ENCODE peak calls at places on chromosomes 5 and 9, in ten cellular contexts. Q is CD8-positive, alpha-beta T cell; S is body of pancreas; B is tibial artery; H is AG09309; D is fibroblast of lung; O is PC-9; J is uterus; M is natural killer cell; E is cardiac fibroblast. X is an unnamed sample.

GRCh38 chr5:138844812-138845513 is 30.2 kb downstream of the LRRTM2 start:
- DNase-seq in Q (no peak), S (no peak), B (no peak), H (peak), D (peak), O (no peak), J (no peak), M (no peak), E (peak), X (no peak)

GRCh38 chr5:123099514-123100151 is 10.6 kb downstream of the PRDM6 start:
- DNase-seq in Q (no peak), S (no peak), B (no peak), H (no peak), D (peak), O (no peak), J (no peak), M (no peak), E (no peak), X (no peak)

GRCh38 chr5:163789870-163790269 is 284.5 kb downstream of the MAT2B start:
- DNase-seq in Q (no peak), S (no peak), B (no peak), H (no peak), D (peak), O (no peak), J (no peak), M (no peak), E (no peak), X (no peak)

GRCh38 chr9:71353723-71354122 is 232.3 kb upstream of the TRPM3 start:
- DNase-seq in Q (no peak), S (no peak), B (no peak), H (peak), D (peak), O (no peak), J (no peak), M (no peak), E (no peak), X (no peak)

GRCh38 chr9:89080193-89080592 is 88.9 kb downstream of the S1PR3 start:
- DNase-seq in Q (no peak), S (no peak), B (peak), H (no peak), D (no peak), O (no peak), J (peak), M (no peak), E (peak), X (no peak)

GRCh38 chr5:141490271-141490670 is 1.4 kb downstream of the PCDHGC5 start:
- DNase-seq in Q (no peak), S (no peak), B (no peak), H (no peak), D (no peak), O (no peak), J (no peak), M (no peak), E (no peak), X (no peak)

GRCh38 chr5:95949810-95950209 is 11.8 kb downstream of the ELL2 start:
- DNase-seq in Q (no peak), S (no peak), B (no peak), H (no peak), D (no peak), O (no peak), J (no peak), M (no peak), E (no peak), X (no peak)

GRCh38 chr5:76514254-76514653 is 108.9 kb downstream of the F2RL2 start:
- DNase-seq in Q (no peak), S (no peak), B (no peak), H (no peak), D (no peak), O (no peak), J (no peak), M (no peak), E (no peak), X (no peak)

GRCh38 chr5:159913481-159913880 is 2.8 kb upstream of the ADRA1B start:
- DNase-seq in Q (no peak), S (no peak), B (no peak), H (no peak), D (no peak), O (no peak), J (no peak), M (no peak), E (peak), X (no peak)

GRCh38 chr5:51821697-51822096 is 438.4 kb downstream of the ISL1 start:
- DNase-seq in Q (no peak), S (no peak), B (no peak), H (no peak), D (no peak), O (no peak), J (no peak), M (no peak), E (no peak), X (no peak)

GRCh38 chr9:89277454-89277853 is 33.5 kb upstream of the CKS2 start:
- DNase-seq in Q (no peak), S (no peak), B (no peak), H (no peak), D (peak), O (no peak), J (no peak), M (no peak), E (peak), X (no peak)

GRCh38 chr5:81350507-81350906 is 43.4 kb downstream of the ACOT12 start:
- DNase-seq in Q (no peak), S (no peak), B (no peak), H (no peak), D (no peak), O (no peak), J (no peak), M (no peak), E (no peak), X (no peak)

GRCh38 chr9:15572200-15572599 is 19.4 kb downstream of the CCDC171 start:
- DNase-seq in Q (no peak), S (no peak), B (no peak), H (no peak), D (peak), O (no peak), J (no peak), M (no peak), E (no peak), X (no peak)

GRCh38 chr9:4012446-4012845 is 287.4 kb downstream of the GLIS3 start:
- DNase-seq in Q (no peak), S (no peak), B (no peak), H (no peak), D (peak), O (no peak), J (no peak), M (no peak), E (no peak), X (no peak)

GRCh38 chr9:132849168-132849831 is 28.8 kb downstream of the AK8 start:
- DNase-seq in Q (no peak), S (no peak), B (no peak), H (no peak), D (no peak), O (no peak), J (no peak), M (no peak), E (peak), X (peak)

GRCh38 chr9:7164440-7165349 is 406.9 kb downstream of the KDM4C start:
- DNase-seq in Q (no peak), S (no peak), B (no peak), H (no peak), D (no peak), O (no peak), J (no peak), M (no peak), E (no peak), X (no peak)

GRCh38 chr5:142506046-142506445 is 179.8 kb downstream of the FGF1 start:
- DNase-seq in Q (no peak), S (no peak), B (no peak), H (no peak), D (peak), O (peak), J (no peak), M (no peak), E (no peak), X (no peak)

GRCh38 chr9:138023394-138024124 is 146.0 kb downstream of the CACNA1B start:
- DNase-seq in Q (no peak), S (no peak), B (peak), H (no peak), D (no peak), O (no peak), J (no peak), M (no peak), E (no peak), X (no peak)

GRCh38 chr9:138020795-138021182 is 143.2 kb downstream of the CACNA1B start:
- DNase-seq in Q (no peak), S (no peak), B (no peak), H (no peak), D (no peak), O (no peak), J (no peak), M (no peak), E (no peak), X (peak)

GRCh38 chr9:138022756-138023393 is 145.3 kb downstream of the CACNA1B start:
- DNase-seq in Q (no peak), S (no peak), B (peak), H (no peak), D (no peak), O (no peak), J (no peak), M (no peak), E (no peak), X (peak)

GRCh38 chr9:138021251-138022056 is 143.9 kb downstream of the CACNA1B start:
- DNase-seq in Q (no peak), S (no peak), B (no peak), H (no peak), D (no peak), O (no peak), J (no peak), M (no peak), E (no peak), X (peak)

GRCh38 chr9:138022121-138022741 is 144.6 kb downstream of the CACNA1B start:
- DNase-seq in Q (no peak), S (peak), B (no peak), H (no peak), D (no peak), O (no peak), J (no peak), M (peak), E (no peak), X (no peak)
- TF ChIP-seq CTCF in Q (no peak), S (peak), B (no peak), H (no peak), D (no peak), O (peak), J (no peak), M (no peak), E (peak), X (peak)

GRCh38 chr5:131413605-131414559 is 150.0 kb downstream of the CDC42SE2 start:
- DNase-seq in Q (no peak), S (no peak), B (no peak), H (no peak), D (no peak), O (no peak), J (no peak), M (no peak), E (no peak), X (no peak)

GRCh38 chr5:131418846-131419245 is 155.0 kb downstream of the CDC42SE2 start:
- DNase-seq in Q (no peak), S (no peak), B (no peak), H (no peak), D (no peak), O (no peak), J (no peak), M (no peak), E (no peak), X (no peak)

GRCh38 chr5:131416729-131417128 is 152.9 kb downstream of the CDC42SE2 start:
- DNase-seq in Q (no peak), S (no peak), B (no peak), H (no peak), D (no peak), O (no peak), J (no peak), M (no peak), E (no peak), X (no peak)

GRCh38 chr5:131419877-131420276 is 156.0 kb downstream of the CDC42SE2 start:
- DNase-seq in Q (no peak), S (no peak), B (no peak), H (no peak), D (no peak), O (no peak), J (no peak), M (no peak), E (no peak), X (no peak)

DNA sequence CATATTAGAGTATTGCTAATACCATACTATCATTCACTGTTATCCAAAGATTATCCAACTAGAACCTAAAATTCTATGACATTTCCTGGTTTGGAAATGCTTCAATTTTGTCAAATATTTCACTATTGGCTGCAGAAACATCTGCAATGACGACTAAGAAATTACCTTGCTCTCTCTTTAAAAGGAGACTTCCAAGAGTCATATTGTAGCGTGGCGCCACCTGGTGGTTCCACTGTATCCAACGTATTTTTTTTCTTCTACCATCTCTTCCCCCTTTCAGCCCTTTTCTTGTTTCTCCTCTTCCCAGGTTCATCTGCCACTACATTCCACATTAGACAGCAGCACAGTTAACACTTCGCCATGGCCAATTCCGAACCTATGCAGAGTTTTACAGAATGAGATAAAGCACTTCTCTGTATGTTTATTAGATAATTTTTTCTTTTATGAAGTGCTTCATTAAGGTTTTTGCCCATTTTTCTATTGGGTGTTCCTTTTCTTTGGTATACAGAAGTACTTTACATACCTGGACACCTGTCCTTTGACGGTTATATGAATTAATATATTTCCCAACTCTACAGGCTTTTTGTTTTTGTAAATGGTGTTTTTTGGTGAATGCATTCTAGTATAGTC is 153.5 kb downstream of the CDC42SE2 start:
- DNase-seq in Q (peak), S (peak), B (peak), H (peak), D (peak), O (peak), J (peak), M (peak), E (peak), X (no peak)
- TF ChIP-seq CTCF in Q (peak), S (peak), B (peak), H (peak), D (peak), O (peak), J (peak), M (peak), E (peak), X (peak)

GRCh38 chr9:38346811-38347735 is 45.4 kb upstream of the ALDH1B1 start:
- DNase-seq in Q (no peak), S (peak), B (no peak), H (no peak), D (no peak), O (no peak), J (no peak), M (no peak), E (no peak), X (no peak)
- TF ChIP-seq CTCF in Q (no peak), S (no peak), B (no peak), H (no peak), D (no peak), O (no peak), J (no peak), M (no peak), E (no peak), X (no peak)

DNA sequence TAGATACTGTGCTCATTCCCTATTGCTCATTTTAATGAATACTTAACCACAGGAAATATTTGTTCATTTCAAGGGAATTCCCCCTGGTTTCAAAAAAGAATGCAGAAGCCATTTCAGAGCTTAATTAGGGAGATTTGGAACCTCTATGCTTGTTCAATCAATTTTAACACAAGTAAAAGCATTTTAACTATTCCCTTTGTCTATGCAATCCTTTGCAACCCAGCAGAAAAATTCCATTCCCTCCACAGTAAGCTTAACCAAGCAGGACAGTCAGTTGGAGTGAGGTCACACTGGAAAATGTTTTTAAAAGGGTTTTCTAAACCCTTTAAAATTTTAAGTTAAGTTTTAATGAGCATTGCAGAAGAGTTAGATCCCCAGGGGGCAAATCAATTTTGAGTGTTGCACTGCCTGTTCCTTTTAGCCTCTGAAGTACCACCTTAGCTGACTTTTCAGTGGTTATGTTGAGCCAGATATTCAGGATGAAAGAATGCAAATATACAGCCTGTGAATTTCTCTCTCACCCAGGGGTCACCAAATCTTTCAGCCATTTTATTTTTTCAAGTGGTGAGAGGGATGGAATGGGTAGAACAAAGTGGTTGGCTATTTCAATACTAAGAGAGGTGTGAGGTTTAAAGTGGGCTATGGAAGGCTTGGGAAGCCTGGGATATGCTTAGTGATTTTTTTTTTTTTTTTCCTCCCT is 356.2 kb upstream of the NUDT12 start:
- DNase-seq in Q (no peak), S (no peak), B (no peak), H (peak), D (peak), O (no peak), J (no peak), M (no peak), E (no peak), X (no peak)
- TF ChIP-seq CTCF in Q (no peak), S (no peak), B (no peak), H (no peak), D (no peak), O (no peak), J (no peak), M (no peak), E (no peak), X (no peak)

GRCh38 chr9:110850401-110851135 is 182.0 kb downstream of the MUSK start:
- DNase-seq in Q (no peak), S (no peak), B (no peak), H (no peak), D (no peak), O (no peak), J (no peak), M (no peak), E (no peak), X (no peak)
- TF ChIP-seq CTCF in Q (no peak), S (no peak), B (no peak), H (no peak), D (no peak), O (no peak), J (no peak), M (no peak), E (no peak), X (no peak)

GRCh38 chr5:165617491-165617890 is 2112.1 kb downstream of the MAT2B start:
- DNase-seq in Q (no peak), S (no peak), B (no peak), H (no peak), D (peak), O (no peak), J (no peak), M (no peak), E (no peak), X (no peak)

GRCh38 chr5:165620394-165620793 is 2115.0 kb downstream of the MAT2B start:
- DNase-seq in Q (no peak), S (no peak), B (no peak), H (no peak), D (peak), O (no peak), J (no peak), M (no peak), E (peak), X (no peak)

DNA sequence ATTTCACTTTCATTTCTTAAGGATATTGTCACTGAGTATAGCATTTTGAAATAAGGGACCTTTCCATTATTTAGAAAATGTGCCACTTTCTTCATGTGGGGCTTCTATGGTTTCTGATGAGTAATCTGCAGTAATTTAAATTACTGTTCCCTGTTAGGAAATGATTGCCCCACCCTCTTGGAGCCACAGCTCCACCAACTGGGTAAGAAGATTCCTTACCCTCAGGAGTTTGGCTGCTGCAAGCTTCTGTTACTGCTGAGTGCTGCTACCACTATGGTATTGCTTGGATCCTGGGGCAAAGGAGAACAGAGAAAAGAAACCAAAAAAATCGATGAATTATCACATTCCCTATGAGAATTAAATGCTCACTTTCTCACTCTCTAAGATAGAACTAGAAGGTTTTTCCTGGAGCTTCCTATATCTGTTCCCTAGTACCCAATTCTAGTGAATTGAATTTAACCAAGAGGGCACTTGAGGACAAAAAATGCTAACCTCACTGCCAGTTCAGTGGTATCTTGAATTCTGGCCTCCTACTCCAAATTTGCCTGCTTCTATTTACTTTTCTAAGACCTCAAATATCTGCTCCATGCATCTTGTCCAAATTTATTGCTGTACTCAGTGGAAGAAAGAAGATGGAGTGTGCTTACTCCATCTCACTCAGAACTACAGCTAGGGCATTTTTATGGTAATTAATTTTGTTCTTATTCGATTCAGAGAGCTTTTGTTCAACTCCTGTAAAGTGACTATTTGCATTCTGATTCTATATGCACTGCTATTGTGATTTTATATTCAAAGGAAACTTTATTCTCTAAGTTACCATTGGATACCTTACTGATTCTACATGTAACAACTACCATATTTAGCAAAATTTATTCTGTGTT is 2111.4 kb downstream of the MAT2B start:
- DNase-seq in Q (no peak), S (no peak), B (no peak), H (no peak), D (peak), O (no peak), J (no peak), M (no peak), E (peak), X (no peak)
- TF ChIP-seq CTCF in Q (no peak), S (no peak), B (no peak), H (no peak), D (peak), O (no peak), J (no peak), M (no peak), E (no peak), X (no peak)